ENCODE peak calls at places on chromosomes 2 and 18, in six cellular contexts. Z, K, R, H, W and F are unnamed samples.

GRCh38 chr2:149715005-149715592 is 127.5 kb upstream of the MMADHC start:
- DNase-seq in Z (peak; percentile 10), K (no peak), R (peak; percentile 63), H (peak; percentile 12), W (no peak), F (peak; percentile 36)

GRCh38 chr18:9827211-9827855 is 58.4 kb upstream of the TXNDC2 start:
- DNase-seq in Z (no peak), K (no peak), R (peak; percentile 54), H (no peak), W (no peak), F (peak; percentile 55)

GRCh38 chr18:46373787-46374186 is 269.6 kb downstream of the HAUS1 start:
- DNase-seq in Z (no peak), K (no peak), R (no peak), H (no peak), W (no peak), F (no peak)

GRCh38 chr2:28219736-28220364 is 172.8 kb upstream of the FOSL2 start:
- DNase-seq in Z (no peak), K (no peak), R (no peak), H (no peak), W (no peak), F (no peak)

GRCh38 chr2:60552096-60552850 is 1.2 kb downstream of the BCL11A start:
- DNase-seq in Z (no peak), K (no peak), R (peak; percentile 8), H (no peak), W (no peak), F (peak; percentile 81)

GRCh38 chr2:112692496-112692911 is 28.3 kb upstream of the NT5DC4 start:
- DNase-seq in Z (peak; percentile 80), K (peak; percentile 87), R (peak; percentile 73), H (peak; percentile 96), W (peak; percentile 87), F (peak; percentile 97)

GRCh38 chr2:85162746-85163301 is 29.6 kb downstream of the TCF7L1 start:
- DNase-seq in Z (no peak), K (no peak), R (no peak), H (no peak), W (no peak), F (no peak)

GRCh38 chr18:51211552-51211951 is 14.1 kb upstream of the MEX3C start:
- DNase-seq in Z (no peak), K (peak; percentile 21), R (peak; percentile 83), H (peak; percentile 85), W (peak; percentile 63), F (peak; percentile 98)

GRCh38 chr2:30662268-30663131 is 144.7 kb downstream of the CAPN13 start:
- DNase-seq in Z (no peak), K (no peak), R (no peak), H (no peak), W (no peak), F (peak; percentile 13)

GRCh38 chr2:98036349-98037000 is 40.7 kb upstream of the TMEM131 start:
- DNase-seq in Z (no peak), K (no peak), R (no peak), H (no peak), W (no peak), F (no peak)

GRCh38 chr18:77103181-77103875 is 29.3 kb downstream of the MBP start:
- DNase-seq in Z (no peak), K (no peak), R (no peak), H (no peak), W (no peak), F (no peak)

GRCh38 chr18:28637897-28638296 is 461.0 kb upstream of the CDH2 start:
- DNase-seq in Z (no peak), K (no peak), R (peak; percentile 10), H (no peak), W (no peak), F (peak; percentile 2)

GRCh38 chr2:170582747-170583463 is 132.2 kb upstream of the SP5 start:
- DNase-seq in Z (no peak), K (no peak), R (no peak), H (no peak), W (no peak), F (no peak)

GRCh38 chr2:237632991-237633629 is 5.7 kb downstream of the LRRFIP1 start:
- DNase-seq in Z (no peak), K (no peak), R (no peak), H (no peak), W (no peak), F (no peak)

GRCh38 chr2:237604960-237605359 is 14.4 kb upstream of the RAB17 start:
- DNase-seq in Z (no peak), K (no peak), R (peak; percentile 44), H (peak; percentile 64), W (no peak), F (no peak)

GRCh38 chr2:236803621-236804020 is 234.0 kb downstream of the ACKR3 start:
- DNase-seq in Z (no peak), K (no peak), R (no peak), H (no peak), W (no peak), F (no peak)

GRCh38 chr2:112603731-112604130 is 19.3 kb downstream of the CHCHD5 start:
- DNase-seq in Z (no peak), K (no peak), R (no peak), H (no peak), W (no peak), F (no peak)

GRCh38 chr2:437772-438393 is 150.0 kb upstream of the ALKAL2 start:
- DNase-seq in Z (no peak), K (peak; percentile 17), R (no peak), H (no peak), W (no peak), F (peak; percentile 73)

GRCh38 chr2:187008111-187008510 is 159.1 kb upstream of the ZSWIM2 start:
- DNase-seq in Z (no peak), K (no peak), R (peak; percentile 8), H (no peak), W (no peak), F (no peak)

GRCh38 chr2:208937521-208937920 is 486.3 kb upstream of the MAP2 start:
- DNase-seq in Z (no peak), K (no peak), R (no peak), H (no peak), W (no peak), F (no peak)

GRCh38 chr2:120383631-120384477 is 37.9 kb downstream of the INHBB start:
- DNase-seq in Z (no peak), K (no peak), R (no peak), H (no peak), W (no peak), F (no peak)

GRCh38 chr2:240227538-240228428 is 87.3 kb upstream of the OTOS start:
- DNase-seq in Z (no peak), K (no peak), R (no peak), H (no peak), W (no peak), F (no peak)

GRCh38 chr2:212811946-212812345 is 273.3 kb upstream of the ERBB4 start:
- DNase-seq in Z (no peak), K (no peak), R (no peak), H (no peak), W (no peak), F (no peak)

GRCh38 chr18:8262221-8262620 is 347.0 kb upstream of the RAB12 start:
- DNase-seq in Z (no peak), K (no peak), R (no peak), H (no peak), W (no peak), F (no peak)

GRCh38 chr18:49368161-49368875 is 92.1 kb downstream of the DYM start:
- DNase-seq in Z (no peak), K (no peak), R (no peak), H (no peak), W (no peak), F (no peak)

GRCh38 chr18:49371786-49372185 is 88.7 kb downstream of the DYM start:
- DNase-seq in Z (no peak), K (no peak), R (no peak), H (no peak), W (no peak), F (no peak)

GRCh38 chr18:49364821-49365220 is 95.6 kb downstream of the DYM start:
- DNase-seq in Z (no peak), K (no peak), R (no peak), H (no peak), W (no peak), F (no peak)

GRCh38 chr18:49371073-49371472 is 89.4 kb downstream of the DYM start:
- DNase-seq in Z (no peak), K (no peak), R (no peak), H (no peak), W (no peak), F (no peak)

GRCh38 chr18:49368876-49369440 is 91.5 kb downstream of the DYM start:
- DNase-seq in Z (no peak), K (no peak), R (no peak), H (peak; percentile 52), W (no peak), F (no peak)
- TF ChIP-seq CTCF in Z (no peak), K (no peak), R (no peak), H (peak; percentile 40), W (no peak), F (no peak)

GRCh38 chr2:45130758-45131157 is 121.5 kb upstream of the SIX2 start:
- DNase-seq in Z (no peak), K (no peak), R (peak; percentile 22), H (no peak), W (no peak), F (peak; percentile 82)

GRCh38 chr2:45128580-45128997 is 119.3 kb upstream of the SIX2 start:
- DNase-seq in Z (peak; percentile 41), K (no peak), R (peak; percentile 89), H (no peak), W (no peak), F (peak; percentile 66)

GRCh38 chr2:45127321-45127720 is 118.1 kb upstream of the SIX2 start:
- DNase-seq in Z (no peak), K (no peak), R (no peak), H (no peak), W (no peak), F (no peak)

GRCh38 chr2:45125232-45125631 is 116.0 kb upstream of the SIX2 start:
- DNase-seq in Z (no peak), K (no peak), R (no peak), H (no peak), W (no peak), F (no peak)

GRCh38 chr2:45127891-45128290 is 118.6 kb upstream of the SIX2 start:
- DNase-seq in Z (no peak), K (no peak), R (no peak), H (no peak), W (no peak), F (no peak)
- TF ChIP-seq POLR2A in Z (no peak), K (no peak), R (no peak), H (no peak), W (no peak), F (no peak)

DNA sequence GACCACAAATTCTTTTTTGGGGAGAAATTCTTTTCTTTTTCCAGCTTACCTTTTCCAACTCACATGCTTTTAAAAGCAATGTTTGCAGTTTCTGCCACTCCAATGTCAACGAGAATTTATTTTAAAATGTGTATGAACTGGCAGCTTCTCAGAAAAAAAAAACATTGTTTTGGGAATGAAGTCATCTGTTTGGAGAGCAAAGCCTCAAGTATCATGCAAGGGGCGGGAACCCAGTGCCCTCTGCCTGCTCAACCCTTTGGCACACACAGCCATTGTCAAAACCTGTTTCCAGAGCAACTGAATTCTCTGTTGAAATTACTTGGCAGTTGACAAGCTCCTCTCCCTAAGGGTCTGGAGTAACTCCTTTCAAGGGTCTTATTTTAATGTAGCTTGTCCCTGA is 128.5 kb downstream of the QPCT start:
- DNase-seq in Z (no peak), K (no peak), R (peak; percentile 82), H (no peak), W (no peak), F (no peak)
- TF ChIP-seq MYC in Z (no peak), K (no peak), R (no peak), H (no peak), W (no peak), F (no peak)

GRCh38 chr18:65938592-65939372 is 188.0 kb downstream of the CDH7 start:
- DNase-seq in Z (peak; percentile 0), K (peak; percentile 1), R (peak; percentile 58), H (peak; percentile 34), W (peak; percentile 5), F (peak; percentile 63)
- TF ChIP-seq CTCF in Z (no peak), K (no peak), R (peak; percentile 49), H (peak; percentile 14), W (peak; percentile 21), F (peak; percentile 55)